ENCODE peak calls at places on chromosomes 11 and 22, in six cellular contexts. One of them, this sample, is unnamed.

GRCh38 chr22:39205344-39206021 is 39.3 kb downstream of the PDGFB start:
- DNase-seq in amniotic stem cell: no peak
- DNase-seq in stimulated activated CD4-positive, alpha-beta T cell treated with anti-CD3 and anti-CD28 coated beads, Interleukin-15, amount 100 ng/mL, for 48 hours: no peak
- DNase-seq in ascending aorta: peak
- DNase-seq in NCI-H2029: no peak
- DNase-seq in prostate gland: no peak
- DNase-seq in this sample: no peak

GRCh38 chr11:94150704-94151103 is 22.1 kb downstream of the PANX1 start:
- DNase-seq in amniotic stem cell: no peak
- DNase-seq in stimulated activated CD4-positive, alpha-beta T cell treated with anti-CD3 and anti-CD28 coated beads, Interleukin-15, amount 100 ng/mL, for 48 hours: no peak
- DNase-seq in ascending aorta: no peak
- DNase-seq in NCI-H2029: no peak
- DNase-seq in prostate gland: no peak
- DNase-seq in this sample: no peak

GRCh38 chr22:43236401-43237166 is 49.6 kb upstream of the TTLL12 start:
- DNase-seq in amniotic stem cell: no peak
- DNase-seq in stimulated activated CD4-positive, alpha-beta T cell treated with anti-CD3 and anti-CD28 coated beads, Interleukin-15, amount 100 ng/mL, for 48 hours: no peak
- DNase-seq in ascending aorta: no peak
- DNase-seq in NCI-H2029: peak
- DNase-seq in prostate gland: no peak
- DNase-seq in this sample: no peak

GRCh38 chr11:8068605-8069221 is 12.3 kb upstream of the TUB start:
- DNase-seq in amniotic stem cell: peak
- DNase-seq in stimulated activated CD4-positive, alpha-beta T cell treated with anti-CD3 and anti-CD28 coated beads, Interleukin-15, amount 100 ng/mL, for 48 hours: no peak
- DNase-seq in ascending aorta: peak
- DNase-seq in NCI-H2029: no peak
- DNase-seq in prostate gland: no peak
- DNase-seq in this sample: peak

GRCh38 chr11:65078151-65078550 is 5.7 kb downstream of the CDCA5 start:
- DNase-seq in amniotic stem cell: no peak
- DNase-seq in stimulated activated CD4-positive, alpha-beta T cell treated with anti-CD3 and anti-CD28 coated beads, Interleukin-15, amount 100 ng/mL, for 48 hours: peak
- DNase-seq in ascending aorta: no peak
- DNase-seq in NCI-H2029: peak
- DNase-seq in prostate gland: no peak
- DNase-seq in this sample: no peak

GRCh38 chr22:39984006-39984405 is 10.7 kb upstream of the FAM83F start:
- DNase-seq in amniotic stem cell: no peak
- DNase-seq in stimulated activated CD4-positive, alpha-beta T cell treated with anti-CD3 and anti-CD28 coated beads, Interleukin-15, amount 100 ng/mL, for 48 hours: no peak
- DNase-seq in ascending aorta: no peak
- DNase-seq in NCI-H2029: no peak
- DNase-seq in prostate gland: no peak
- DNase-seq in this sample: no peak

GRCh38 chr11:19714387-19715363 is 2.0 kb downstream of the NAV2 start:
- DNase-seq in amniotic stem cell: no peak
- DNase-seq in stimulated activated CD4-positive, alpha-beta T cell treated with anti-CD3 and anti-CD28 coated beads, Interleukin-15, amount 100 ng/mL, for 48 hours: no peak
- DNase-seq in ascending aorta: peak
- DNase-seq in NCI-H2029: no peak
- DNase-seq in prostate gland: peak
- DNase-seq in this sample: peak

GRCh38 chr11:2208691-2209369 is 37.2 kb upstream of the TH start:
- DNase-seq in amniotic stem cell: no peak
- DNase-seq in stimulated activated CD4-positive, alpha-beta T cell treated with anti-CD3 and anti-CD28 coated beads, Interleukin-15, amount 100 ng/mL, for 48 hours: no peak
- DNase-seq in ascending aorta: peak
- DNase-seq in NCI-H2029: no peak
- DNase-seq in prostate gland: peak
- DNase-seq in this sample: peak

GRCh38 chr11:100827934-100828661 is 141.0 kb downstream of the ARHGAP42 start:
- DNase-seq in amniotic stem cell: no peak
- DNase-seq in stimulated activated CD4-positive, alpha-beta T cell treated with anti-CD3 and anti-CD28 coated beads, Interleukin-15, amount 100 ng/mL, for 48 hours: no peak
- DNase-seq in ascending aorta: no peak
- DNase-seq in NCI-H2029: no peak
- DNase-seq in prostate gland: no peak
- DNase-seq in this sample: no peak

GRCh38 chr11:66727282-66727882 is 1.6 kb downstream of the SPTBN2 start:
- DNase-seq in amniotic stem cell: no peak
- DNase-seq in stimulated activated CD4-positive, alpha-beta T cell treated with anti-CD3 and anti-CD28 coated beads, Interleukin-15, amount 100 ng/mL, for 48 hours: no peak
- DNase-seq in ascending aorta: no peak
- DNase-seq in NCI-H2029: no peak
- DNase-seq in prostate gland: no peak
- DNase-seq in this sample: no peak

GRCh38 chr22:48490513-48491411 is 1336.9 kb downstream of the BRD1 start:
- DNase-seq in amniotic stem cell: no peak
- DNase-seq in stimulated activated CD4-positive, alpha-beta T cell treated with anti-CD3 and anti-CD28 coated beads, Interleukin-15, amount 100 ng/mL, for 48 hours: no peak
- DNase-seq in ascending aorta: peak
- DNase-seq in NCI-H2029: no peak
- DNase-seq in prostate gland: no peak
- DNase-seq in this sample: no peak

GRCh38 chr11:45193695-45194094 is 47.3 kb downstream of the PRDM11 start:
- DNase-seq in amniotic stem cell: no peak
- DNase-seq in stimulated activated CD4-positive, alpha-beta T cell treated with anti-CD3 and anti-CD28 coated beads, Interleukin-15, amount 100 ng/mL, for 48 hours: no peak
- DNase-seq in ascending aorta: no peak
- DNase-seq in NCI-H2029: no peak
- DNase-seq in prostate gland: no peak
- DNase-seq in this sample: no peak

GRCh38 chr11:78248191-78248590 is 59.5 kb downstream of the USP35 start:
- DNase-seq in amniotic stem cell: no peak
- DNase-seq in stimulated activated CD4-positive, alpha-beta T cell treated with anti-CD3 and anti-CD28 coated beads, Interleukin-15, amount 100 ng/mL, for 48 hours: no peak
- DNase-seq in ascending aorta: no peak
- DNase-seq in NCI-H2029: no peak
- DNase-seq in prostate gland: no peak
- DNase-seq in this sample: no peak

GRCh38 chr11:65867284-65868071 is 5.1 kb downstream of the EFEMP2 start:
- DNase-seq in amniotic stem cell: no peak
- DNase-seq in stimulated activated CD4-positive, alpha-beta T cell treated with anti-CD3 and anti-CD28 coated beads, Interleukin-15, amount 100 ng/mL, for 48 hours: no peak
- DNase-seq in ascending aorta: no peak
- DNase-seq in NCI-H2029: no peak
- DNase-seq in prostate gland: no peak
- DNase-seq in this sample: no peak

GRCh38 chr11:567629-568258 is 7.0 kb downstream of the RASSF7 start:
- DNase-seq in amniotic stem cell: no peak
- DNase-seq in stimulated activated CD4-positive, alpha-beta T cell treated with anti-CD3 and anti-CD28 coated beads, Interleukin-15, amount 100 ng/mL, for 48 hours: no peak
- DNase-seq in ascending aorta: no peak
- DNase-seq in NCI-H2029: no peak
- DNase-seq in prostate gland: no peak
- DNase-seq in this sample: no peak

GRCh38 chr22:23275751-23276150 is 95.4 kb downstream of the BCR start:
- DNase-seq in amniotic stem cell: no peak
- DNase-seq in stimulated activated CD4-positive, alpha-beta T cell treated with anti-CD3 and anti-CD28 coated beads, Interleukin-15, amount 100 ng/mL, for 48 hours: no peak
- DNase-seq in ascending aorta: no peak
- DNase-seq in NCI-H2029: no peak
- DNase-seq in prostate gland: no peak
- DNase-seq in this sample: no peak

GRCh38 chr11:118915396-118915795 is 10.3 kb downstream of the BCL9L start:
- DNase-seq in amniotic stem cell: no peak
- DNase-seq in stimulated activated CD4-positive, alpha-beta T cell treated with anti-CD3 and anti-CD28 coated beads, Interleukin-15, amount 100 ng/mL, for 48 hours: no peak
- DNase-seq in ascending aorta: no peak
- DNase-seq in NCI-H2029: no peak
- DNase-seq in prostate gland: no peak
- DNase-seq in this sample: no peak

GRCh38 chr11:124745835-124746620 is 6.0 kb downstream of the VSIG2 start:
- DNase-seq in amniotic stem cell: no peak
- DNase-seq in stimulated activated CD4-positive, alpha-beta T cell treated with anti-CD3 and anti-CD28 coated beads, Interleukin-15, amount 100 ng/mL, for 48 hours: no peak
- DNase-seq in ascending aorta: peak
- DNase-seq in NCI-H2029: no peak
- DNase-seq in prostate gland: no peak
- DNase-seq in this sample: no peak